ENCODE peak calls at places on chromosomes 3 and 15, in eight cellular contexts. K is NCI-H146, C is HEK293T, S is left ventricle myocardium superior, M is NCI-H1092, E is cardiac fibroblast, G is NCI-H1417, I is right atrium auricular region. L is an unnamed sample.

GRCh38 chr15:64067564-64068030 is 21.3 kb upstream of the DAPK2 start:
- DNase-seq in E (peak), M (peak), K (peak), I (no peak), S (no peak), C (peak), G (peak), L (peak)

GRCh38 chr3:174767853-174768382 is 91.2 kb upstream of the NAALADL2 start:
- DNase-seq in S (no peak), G (no peak), C (no peak), I (no peak), M (no peak), E (peak), K (no peak), L (no peak)

GRCh38 chr15:63037996-63038720 is 4.4 kb upstream of the TPM1 start:
- DNase-seq in S (no peak), G (peak), E (no peak), K (no peak), I (no peak), M (no peak), C (no peak), L (no peak)

GRCh38 chr3:21745971-21746370 is 5.0 kb downstream of the ZNF385D start:
- DNase-seq in I (no peak), E (peak), M (no peak), K (no peak), S (no peak), C (no peak), G (no peak), L (no peak)

GRCh38 chr3:171836836-171837235 is 6.3 kb upstream of the TMEM212 start:
- DNase-seq in E (no peak), G (no peak), K (no peak), M (no peak), C (no peak), S (no peak), I (no peak), L (no peak)

GRCh38 chr15:72199721-72200212 is 2.2 kb upstream of the GRAMD2A start:
- DNase-seq in S (peak), M (no peak), K (peak), G (peak), E (peak), I (peak), C (peak), L (peak)

GRCh38 chr15:99537344-99537743 is 28.4 kb upstream of the MEF2A start:
- DNase-seq in C (no peak), M (no peak), G (no peak), I (no peak), S (peak), K (no peak), E (peak), L (peak)

GRCh38 chr3:10753964-10754363 is 62.1 kb upstream of the SLC6A11 start:
- DNase-seq in M (no peak), G (no peak), K (no peak), S (peak), E (peak), C (peak), I (no peak), L (no peak)

GRCh38 chr15:92115834-92116233 is 262.3 kb downstream of the SLCO3A1 start:
- DNase-seq in M (no peak), S (no peak), K (no peak), E (no peak), I (no peak), C (no peak), G (no peak), L (no peak)

GRCh38 chr3:108125550-108126071 is 34.8 kb upstream of the CD47 start:
- DNase-seq in S (no peak), I (no peak), E (no peak), M (peak), K (peak), C (no peak), G (peak), L (no peak)

GRCh38 chr3:42871592-42872196 is 4.0 kb downstream of the CYP8B1 start:
- DNase-seq in E (peak), S (peak), I (no peak), M (no peak), C (no peak), K (no peak), G (no peak), L (no peak)

GRCh38 chr3:139893963-139894637 is 40.9 kb upstream of the CLSTN2 start:
- DNase-seq in M (no peak), S (no peak), C (no peak), K (no peak), G (no peak), I (no peak), E (no peak), L (peak)

GRCh38 chr15:70442616-70443321 is 320.6 kb downstream of the UACA start:
- DNase-seq in G (no peak), K (no peak), C (no peak), E (no peak), M (no peak), I (no peak), S (no peak), L (no peak)

GRCh38 chr15:99169769-99170311 is 65.0 kb downstream of the SYNM start:
- DNase-seq in G (no peak), M (no peak), I (no peak), E (peak), K (no peak), C (no peak), S (peak), L (peak)

GRCh38 chr15:62071711-62072308 is 5.0 kb downstream of the C2CD4A start:
- DNase-seq in C (no peak), S (no peak), G (peak), M (no peak), I (no peak), K (peak), E (peak), L (peak)

GRCh38 chr3:134694445-134694844 is 43.6 kb upstream of the KY start:
- DNase-seq in I (no peak), M (no peak), K (no peak), G (no peak), C (no peak), S (no peak), E (no peak), L (peak)

GRCh38 chr3:25423780-25424179 is 4.3 kb upstream of the RARB start:
- DNase-seq in S (no peak), I (no peak), C (no peak), G (no peak), K (no peak), E (peak), M (no peak), L (no peak)

GRCh38 chr3:25678581-25678980 is 13.9 kb upstream of the TOP2B start:
- DNase-seq in G (no peak), M (no peak), K (peak), I (no peak), E (no peak), C (no peak), S (no peak), L (no peak)

GRCh38 chr15:94265009-94265408 is 33.6 kb downstream of the MCTP2 start:
- DNase-seq in C (no peak), G (no peak), K (no peak), I (no peak), S (no peak), E (no peak), M (no peak), L (no peak)

GRCh38 chr3:142863010-142863787 is 25.7 kb downstream of the PCOLCE2 start:
- DNase-seq in K (peak), M (no peak), I (peak), S (no peak), G (no peak), E (peak), C (no peak), L (no peak)

GRCh38 chr3:13600950-13601691 is 52.2 kb downstream of the FBLN2 start:
- DNase-seq in S (no peak), C (no peak), K (no peak), M (no peak), E (peak), I (no peak), G (no peak), L (no peak)

GRCh38 chr3:97952872-97953271 is 19.4 kb downstream of the RIOX2 start:
- DNase-seq in E (no peak), I (no peak), S (no peak), G (no peak), C (no peak), M (no peak), K (no peak), L (no peak)

GRCh38 chr3:11288786-11289637 is 16.8 kb downstream of the ATG7 start:
- DNase-seq in M (no peak), I (no peak), S (no peak), E (peak), K (no peak), G (no peak), C (no peak), L (no peak)

GRCh38 chr3:114451051-114451451 is 157.2 kb downstream of the TIGIT start:
- DNase-seq in G (no peak), E (peak), M (no peak), S (no peak), I (no peak), C (no peak), K (no peak), L (peak)

GRCh38 chr15:99994849-99995248 is 261.6 kb upstream of the LYSMD4 start:
- DNase-seq in K (peak), S (no peak), M (no peak), G (no peak), E (no peak), I (no peak), C (no peak), L (no peak)

GRCh38 chr15:98505611-98506031 is 142.7 kb upstream of the IGF1R start:
- DNase-seq in I (peak), G (no peak), C (no peak), S (no peak), M (no peak), E (no peak), K (no peak), L (no peak)

GRCh38 chr15:71044006-71044405 is 71.3 kb upstream of the THSD4 start:
- DNase-seq in S (no peak), E (peak), G (no peak), C (no peak), M (no peak), K (no peak), I (no peak), L (no peak)

GRCh38 chr3:129233538-129233937 is 15.9 kb upstream of the COPG1 start:
- DNase-seq in G (no peak), S (no peak), I (peak), E (no peak), M (no peak), C (no peak), K (no peak), L (no peak)

GRCh38 chr3:51709004-51709420 is 2.1 kb downstream of the GRM2 start:
- DNase-seq in K (no peak), S (no peak), M (no peak), G (no peak), E (no peak), C (no peak), I (no peak), L (no peak)

GRCh38 chr3:11954312-11954934 is 49.8 kb upstream of the SYN2 start:
- DNase-seq in K (peak), G (no peak), E (peak), M (peak), I (no peak), S (no peak), C (no peak), L (peak)

GRCh38 chr3:51637941-51638471 is 33.0 kb upstream of the TEX264 start:
- DNase-seq in I (no peak), M (no peak), C (peak), K (peak), E (peak), G (peak), S (no peak), L (peak)

GRCh38 chr3:177579419-177579818 is 382.1 kb upstream of the TBL1XR1 start:
- DNase-seq in E (no peak), M (no peak), C (no peak), G (no peak), I (no peak), K (no peak), S (no peak), L (no peak)

GRCh38 chr3:115615001-115615447 is 8.3 kb upstream of the GAP43 start:
- DNase-seq in G (no peak), E (peak), S (no peak), C (no peak), K (no peak), I (no peak), M (no peak), L (no peak)

GRCh38 chr15:47401427-47401826 is 315.9 kb upstream of the SEMA6D start:
- DNase-seq in K (no peak), M (no peak), E (no peak), C (no peak), G (no peak), S (no peak), I (no peak), L (no peak)

GRCh38 chr15:38069506-38069905 is 135.1 kb downstream of the TMCO5A start:
- DNase-seq in G (peak), M (no peak), C (no peak), K (no peak), I (peak), S (peak), E (peak), L (no peak)

GRCh38 chr3:9397911-9398714 is 698 bp downstream of the SETD5 start:
- DNase-seq in M (no peak), G (peak), C (no peak), E (peak), I (peak), K (peak), S (peak), L (peak)

GRCh38 chr3:195895900-195896360 is 12.4 kb downstream of the TNK2 start:
- DNase-seq in M (peak), K (peak), G (peak), E (peak), S (peak), C (peak), I (peak), L (no peak)

L was measured in G401.